ENCODE peak calls at places on chromosomes 6 and 20, in five cellular contexts. M is stimulated activated CD4-positive, alpha-beta T cell treated with anti-CD3 and anti-CD28 coated beads, Interleukin-1b, Interleukin-23, amount 100 ng/mL, for 24 hours; L is GM23338; U is choroid plexus epithelial cell; H is NCI-H1092 treated with DMSO at 0.1 percent for 48 hours. B is an unnamed sample.

GRCh38 chr20:49747707-49748524 is 34.2 kb upstream of the B4GALT5 start:
- DNase-seq in M (no peak), L (no peak), U (peak), H (no peak), B (no peak)

GRCh38 chr6:105587349-105588115 is 184.7 kb upstream of the PREP start:
- DNase-seq in M (no peak), L (no peak), U (no peak), H (no peak), B (no peak)

GRCh38 chr6:121055572-121056163 is 278.6 kb downstream of the TBC1D32 start:
- DNase-seq in M (no peak), L (peak), U (peak), H (peak), B (peak)

GRCh38 chr20:15930324-15931305 is 642.6 kb downstream of the KIF16B start:
- DNase-seq in M (no peak), L (peak), U (peak), H (peak), B (peak)

GRCh38 chr20:40744494-40745175 is 55.6 kb upstream of the MAFB start:
- DNase-seq in M (no peak), L (no peak), U (no peak), H (no peak), B (no peak)

GRCh38 chr20:8934362-8934761 is 134.5 kb upstream of the PLCB4 start:
- DNase-seq in M (no peak), L (no peak), U (no peak), H (no peak), B (no peak)

GRCh38 chr6:44053760-44054556 is 73.3 kb downstream of the MRPL14 start:
- DNase-seq in M (no peak), L (no peak), U (no peak), H (no peak), B (no peak)

GRCh38 chr6:99349620-99350141 is at the start of gene FAXC:
- DNase-seq in M (no peak), L (peak), U (peak), H (peak), B (peak)

GRCh38 chr6:41097467-41098090 is 24.8 kb downstream of the NFYA start:
- DNase-seq in M (no peak), L (no peak), U (peak), H (no peak), B (no peak)

GRCh38 chr6:115643762-115644161 is 416.9 kb downstream of the FRK start:
- DNase-seq in M (no peak), L (no peak), U (peak), H (no peak), B (no peak)

GRCh38 chr20:57061058-57061900 is 205.2 kb downstream of the BMP7 start:
- DNase-seq in M (no peak), L (peak), U (peak), H (no peak), B (peak)

B was measured in NCI-H1417.